ENCODE peak calls at places on chromosomes 2 and 18, in seven cellular contexts. V, Y, H, E, I, T and A are unnamed samples.

GRCh38 chr2:73979686-73980085 is 5.0 kb upstream of the TET3 start:
- DNase-seq in T (peak), I (no peak), Y (no peak), H (no peak), V (peak), E (peak), A (peak)

GRCh38 chr18:23151414-23152099 is 16.3 kb downstream of the CABLES1 start:
- DNase-seq in Y (no peak), I (no peak), H (no peak), V (no peak), T (no peak), E (no peak), A (no peak)

GRCh38 chr2:153818242-153818641 is 53.5 kb upstream of the GALNT13 start:
- DNase-seq in T (no peak), Y (no peak), I (no peak), V (no peak), E (no peak), H (no peak), A (no peak)

GRCh38 chr18:14577971-14578370 is 34.6 kb upstream of the POTEC start:
- DNase-seq in H (no peak), V (no peak), E (no peak), T (no peak), Y (no peak), I (no peak), A (no peak)

GRCh38 chr2:148282201-148282600 is 261.3 kb downstream of the MBD5 start:
- DNase-seq in T (no peak), E (no peak), Y (no peak), I (no peak), V (peak), H (no peak), A (peak)

GRCh38 chr2:203934711-203935438 is 1.7 kb upstream of the ICOS start:
- DNase-seq in H (no peak), E (no peak), I (no peak), V (no peak), T (no peak), Y (no peak), A (no peak)

GRCh38 chr2:229087843-229088520 is 183.1 kb downstream of the PID1 start:
- DNase-seq in T (no peak), H (no peak), I (no peak), E (no peak), V (no peak), Y (no peak), A (no peak)

GRCh38 chr2:33221046-33221784 is 255.2 kb upstream of the RASGRP3 start:
- DNase-seq in T (no peak), H (no peak), E (no peak), Y (no peak), I (no peak), V (no peak), A (no peak)

GRCh38 chr2:179612591-179613298 is 248.7 kb downstream of the ZNF385B start:
- DNase-seq in T (no peak), V (no peak), I (no peak), E (no peak), Y (no peak), H (no peak), A (no peak)

GRCh38 chr2:82837588-82838304 is 1621.3 kb downstream of the SUCLG1 start:
- DNase-seq in I (no peak), Y (no peak), V (peak), H (no peak), T (no peak), E (no peak), A (peak)

GRCh38 chr2:45913539-45913938 is 262.1 kb downstream of the PRKCE start:
- DNase-seq in I (no peak), H (no peak), Y (no peak), T (no peak), E (no peak), V (no peak), A (no peak)
- H3K27ac ChIP-seq in I (no peak), H (no peak), Y (no peak), T (no peak), E (no peak), V (no peak), A (no peak)

GRCh38 chr2:219252900-219253752 is at the start of gene TUBA4B:
- DNase-seq in Y (no peak), T (peak), I (peak), E (no peak), V (peak), H (no peak), A (peak)

GRCh38 chr2:219254590-219255219 is 987 bp upstream of the TUBA4A start:
- DNase-seq in E (no peak), Y (no peak), I (no peak), V (no peak), T (no peak), H (no peak), A (no peak)

GRCh38 chr2:219252570-219252899 is 508 bp upstream of the TUBA4B start:
- DNase-seq in E (no peak), I (no peak), T (no peak), Y (no peak), V (no peak), H (no peak), A (no peak)

GRCh38 chr2:219252084-219252483 is 959 bp upstream of the TUBA4B start:
- DNase-seq in T (peak), H (no peak), V (no peak), I (no peak), E (no peak), Y (no peak), A (peak)

DNA sequence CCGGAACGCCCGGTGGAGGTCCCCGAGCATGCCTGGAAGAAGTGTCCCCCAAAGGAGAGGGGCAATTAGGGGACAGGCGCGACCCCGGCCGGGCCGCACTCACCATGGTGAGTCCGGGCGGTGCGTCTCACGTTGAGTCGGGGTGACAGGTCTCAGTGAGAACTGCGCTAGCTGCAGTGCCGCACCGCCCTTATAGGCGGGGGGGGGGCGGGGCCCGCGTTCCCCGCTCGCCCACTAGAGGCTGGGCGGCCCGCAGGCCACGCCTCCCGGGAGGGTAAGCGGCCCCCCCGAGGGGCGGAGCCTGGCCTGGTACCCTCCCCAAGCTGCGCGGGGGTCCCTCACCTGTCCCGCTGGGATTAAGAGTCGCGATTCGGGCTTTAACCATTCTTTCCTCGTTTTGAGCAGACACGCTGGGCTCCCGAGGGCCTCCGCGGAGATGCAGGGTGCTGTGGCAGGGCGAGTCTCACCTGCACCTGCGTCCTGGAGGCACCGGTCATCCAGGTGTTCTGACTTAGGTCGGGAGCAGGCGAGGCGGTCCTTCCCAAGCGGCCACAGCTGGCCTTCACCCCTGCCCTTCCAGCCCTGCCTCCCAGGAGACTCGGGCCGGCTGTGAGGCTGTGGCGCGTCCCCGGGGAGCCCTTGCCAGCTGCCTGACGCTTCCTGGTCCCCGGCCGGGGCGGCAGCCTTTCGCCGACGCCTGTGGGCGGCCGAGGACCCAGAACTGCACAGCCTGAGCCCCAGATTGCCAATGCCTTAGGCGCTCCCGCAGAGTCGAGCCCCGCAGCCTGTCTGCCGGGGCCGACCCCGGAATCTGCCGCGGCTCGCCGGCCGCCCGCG is at the start of gene TUBA4A:
- DNase-seq in H (no peak), T (peak), E (peak), I (peak), V (peak), Y (peak), A (peak)
- H3K27ac ChIP-seq in H (peak), T (peak), E (peak), I (peak), V (no peak), Y (peak), A (peak)

GRCh38 chr2:170449034-170449433 is 266.1 kb upstream of the SP5 start:
- DNase-seq in V (no peak), Y (no peak), T (no peak), I (no peak), E (no peak), H (no peak), A (no peak)

GRCh38 chr2:170446078-170446477 is 268.1 kb downstream of the MYO3B start:
- DNase-seq in I (no peak), Y (no peak), V (no peak), E (no peak), H (no peak), T (peak), A (no peak)
- H3K27ac ChIP-seq in I (no peak), Y (no peak), V (no peak), E (no peak), H (no peak), T (peak), A (no peak)

DNA sequence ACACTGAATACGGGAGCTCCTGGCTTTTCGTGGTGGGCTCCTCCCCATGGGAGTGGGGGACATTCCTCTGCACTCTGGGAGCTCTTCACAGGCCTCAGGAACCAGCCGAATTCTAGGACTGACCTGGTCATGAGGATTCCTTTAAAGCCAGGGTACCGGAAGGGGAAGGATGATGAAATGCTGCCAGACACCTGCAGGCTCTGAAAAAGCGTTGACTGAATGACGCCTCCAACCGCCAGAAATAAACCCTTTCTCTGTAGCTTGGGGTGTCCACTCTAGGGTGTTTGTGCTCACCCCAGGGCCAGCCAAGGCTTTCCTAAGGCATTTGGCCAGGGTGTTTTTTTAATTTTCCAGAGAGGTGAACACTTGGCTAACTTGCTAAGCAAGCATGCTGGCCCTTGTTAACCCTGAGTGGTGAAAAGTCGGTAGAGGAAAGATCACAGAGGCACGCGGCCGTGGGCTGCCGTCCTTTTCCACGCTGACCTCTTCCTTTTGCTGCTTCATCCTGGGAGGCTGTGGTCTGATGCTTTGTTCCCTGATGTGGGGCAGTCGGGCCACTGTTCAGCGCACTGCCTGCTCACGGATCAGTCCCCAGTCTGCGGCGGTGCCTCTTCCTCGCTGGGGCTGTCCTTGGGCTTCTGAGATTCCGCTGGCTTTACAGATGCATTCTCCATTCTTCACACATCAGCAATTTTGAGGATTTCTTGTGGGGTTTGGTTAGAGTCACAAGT is 32.0 kb downstream of the IMPA2 start:
- DNase-seq in V (no peak), E (no peak), Y (no peak), H (no peak), I (peak), T (no peak), A (no peak)
- H3K27ac ChIP-seq in V (no peak), E (no peak), Y (no peak), H (no peak), I (peak), T (no peak), A (no peak)

DNA sequence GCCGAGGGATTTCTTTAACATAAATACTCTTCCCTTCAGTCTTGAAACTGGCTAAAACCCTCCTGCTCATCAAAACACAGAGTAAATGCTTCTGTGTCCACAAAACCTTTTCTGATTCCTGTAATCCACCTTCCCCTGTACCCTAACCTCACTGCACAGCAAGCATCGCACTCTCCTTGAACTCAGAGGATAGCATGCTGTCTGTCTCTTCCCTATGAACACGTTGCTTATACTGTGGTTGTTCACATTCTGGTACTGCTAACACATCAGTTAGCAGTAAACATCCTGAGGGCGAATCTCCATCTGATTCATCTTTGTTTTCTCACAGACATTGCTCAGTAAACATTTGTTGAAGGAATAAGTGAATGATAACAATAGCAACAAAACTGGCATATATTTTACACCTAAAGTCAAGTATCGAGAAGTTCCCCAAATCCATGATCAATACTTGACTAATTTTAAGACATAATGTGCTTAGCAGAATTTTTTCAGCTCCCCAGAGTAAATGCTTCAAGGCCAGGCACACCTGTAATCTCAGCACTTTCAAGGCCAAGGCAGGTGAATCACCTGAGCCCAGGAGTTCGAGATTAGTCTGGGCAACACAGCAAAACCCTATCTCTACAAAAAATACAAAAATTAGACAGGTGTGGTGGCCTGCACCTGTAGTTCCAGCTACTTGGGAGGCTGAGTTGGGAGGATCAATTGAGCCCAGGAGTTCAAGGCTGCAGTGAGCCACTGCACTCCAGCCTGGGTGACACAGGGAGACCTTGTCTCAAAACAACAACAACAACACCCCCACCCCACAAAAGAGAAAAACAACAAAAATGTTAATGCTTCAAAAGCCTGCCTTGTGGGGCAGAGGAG is 45.6 kb upstream of the LPIN2 start:
- DNase-seq in E (no peak), T (no peak), Y (no peak), H (no peak), I (no peak), V (no peak), A (no peak)
- H3K27ac ChIP-seq in E (no peak), T (peak), Y (peak), H (no peak), I (peak), V (no peak), A (no peak)

DNA sequence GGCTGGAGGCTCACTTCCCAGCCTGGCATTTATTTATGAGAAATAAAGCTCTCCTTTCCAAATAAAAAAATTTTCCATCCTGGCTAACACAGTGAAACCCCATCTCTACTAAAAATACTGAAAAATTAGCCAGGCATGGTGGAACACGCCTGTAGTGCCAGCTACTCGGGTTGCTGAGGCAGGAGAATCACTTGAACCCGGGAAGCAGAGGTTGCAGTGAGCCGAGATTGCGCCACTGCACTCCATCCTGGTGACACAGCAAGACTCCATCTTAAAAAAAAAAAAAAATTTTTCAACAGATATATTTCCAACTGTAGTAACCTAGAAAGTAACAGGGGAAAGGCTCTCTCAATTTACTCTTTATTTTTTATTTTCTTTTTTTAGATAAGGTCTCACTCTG is 6.1 kb upstream of the PCBP1 start:
- DNase-seq in I (no peak), Y (no peak), H (no peak), V (no peak), T (no peak), E (no peak), A (no peak)
- H3K27ac ChIP-seq in I (no peak), Y (no peak), H (peak), V (no peak), T (no peak), E (no peak), A (peak)

DNA sequence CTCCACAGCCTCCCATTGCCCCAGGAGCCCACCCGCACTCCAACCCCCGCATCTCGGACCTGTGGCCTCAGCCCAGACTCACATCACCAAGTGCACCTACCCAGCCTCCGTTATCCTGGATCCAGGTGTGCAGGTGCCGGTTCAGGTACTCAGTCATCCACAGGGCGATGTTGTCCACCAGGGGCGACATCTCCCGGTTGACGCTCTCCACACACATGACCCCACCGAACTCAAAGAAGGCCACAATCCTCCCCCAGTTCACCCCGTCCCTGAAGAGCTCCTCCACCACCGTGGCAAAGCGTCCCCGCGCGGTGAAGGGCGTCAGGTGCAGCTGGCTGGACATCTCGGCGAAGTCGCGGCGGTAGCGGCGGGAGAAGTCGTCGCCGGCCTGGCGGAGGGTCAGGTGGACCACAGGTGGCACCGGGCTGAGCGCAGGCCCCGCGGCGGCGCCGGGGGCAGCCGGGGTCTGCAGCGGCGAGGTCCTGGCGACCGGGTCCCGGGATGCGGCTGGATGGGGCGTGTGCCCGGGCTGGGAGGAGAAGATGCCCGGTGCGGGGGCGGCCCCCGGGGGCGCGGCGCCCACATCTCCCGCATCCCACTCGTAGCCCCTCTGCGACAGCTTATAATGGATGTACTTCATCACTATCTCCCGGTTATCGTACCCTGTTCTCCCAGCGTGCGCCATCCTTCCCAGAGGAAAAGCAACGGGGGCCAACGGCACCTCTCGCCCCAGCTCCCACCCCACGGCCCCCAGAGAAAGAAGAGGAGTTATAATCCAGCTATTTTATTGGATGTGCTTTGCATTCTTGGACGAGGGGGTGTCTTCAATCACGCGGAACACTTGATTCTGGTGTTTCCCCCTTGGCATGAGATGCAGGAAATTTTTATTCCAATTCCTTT is 1.3 kb downstream of the BCL2 start:
- DNase-seq in I (peak), V (no peak), E (peak), Y (peak), H (no peak), T (no peak), A (no peak)
- H3K27ac ChIP-seq in I (peak), V (no peak), E (peak), Y (peak), H (peak), T (no peak), A (no peak)

DNA sequence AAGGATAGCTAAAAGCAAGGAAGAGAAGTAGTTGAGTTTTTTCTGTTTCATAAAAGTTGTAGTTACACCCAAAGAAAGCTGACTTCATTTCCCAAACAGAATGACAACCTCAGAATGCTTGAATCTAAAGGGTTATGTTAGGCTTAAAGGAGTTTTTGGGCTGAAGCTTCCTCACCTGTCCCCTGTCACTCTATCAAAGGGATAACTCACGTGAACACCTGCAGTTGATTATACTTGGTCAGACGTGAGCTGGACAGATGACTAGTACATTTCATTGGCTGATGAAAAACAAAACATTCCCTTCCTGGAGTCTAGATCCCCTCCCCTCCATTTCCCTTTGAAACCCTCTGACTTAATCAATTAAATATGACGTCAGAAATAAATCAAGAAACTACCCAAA is 158.8 kb downstream of the ANTXR1 start:
- DNase-seq in I (no peak), H (no peak), E (no peak), Y (no peak), V (no peak), T (no peak), A (no peak)
- H3K27ac ChIP-seq in I (no peak), H (no peak), E (peak), Y (no peak), V (no peak), T (no peak), A (no peak)

DNA sequence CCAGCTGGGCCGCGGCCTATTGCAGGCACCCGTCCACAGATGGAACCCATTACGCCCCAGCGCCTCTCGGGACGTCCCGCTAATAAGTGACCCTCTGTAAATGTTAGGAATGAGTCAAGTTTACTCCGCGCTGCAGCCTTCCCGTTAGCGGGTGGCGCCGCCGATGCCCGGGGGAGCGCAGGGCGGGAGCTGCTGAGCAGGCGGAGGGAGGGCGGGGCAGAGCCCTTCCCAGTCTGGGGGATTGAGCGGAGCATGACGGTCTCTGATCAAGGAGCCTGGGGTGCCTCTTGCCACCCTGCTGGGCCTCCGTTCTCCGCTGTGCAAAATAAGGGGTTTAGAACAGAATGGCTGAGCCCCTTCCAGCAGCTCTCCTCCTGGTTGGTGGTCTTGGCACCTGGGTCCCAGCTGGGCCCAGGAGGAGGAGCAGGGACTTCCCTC is 10.5 kb downstream of the CROCC2 start:
- DNase-seq in Y (no peak), I (peak), H (no peak), T (peak), V (peak), E (peak), A (no peak)
- H3K27ac ChIP-seq in Y (no peak), I (no peak), H (no peak), T (no peak), V (peak), E (peak), A (no peak)